ENCODE peak calls at places on chromosomes 11 and 22, in four cellular contexts. D is vagina, Y is HCT116, W is upper lobe of left lung. G is an unnamed sample.

GRCh38 chr11:112315057-112315720 is 54.5 kb upstream of the PLET1 start:
- DNase-seq in D (no peak), Y (no peak), W (no peak), G (peak)

GRCh38 chr22:22450343-22450839 is 58.2 kb downstream of the ZNF280B start:
- DNase-seq in D (no peak), Y (no peak), W (peak), G (no peak)

GRCh38 chr11:10377182-10377581 is 72.3 kb downstream of the ADM start:
- DNase-seq in D (no peak), Y (no peak), W (no peak), G (no peak)

GRCh38 chr11:130070829-130071205 is 1.1 kb downstream of the APLP2 start:
- DNase-seq in D (no peak), Y (no peak), W (peak), G (no peak)

GRCh38 chr11:68010058-68011041 is at the start of gene ALDH3B1:
- DNase-seq in D (no peak), Y (peak), W (peak), G (peak)

GRCh38 chr11:126433244-126433846 is 77.9 kb downstream of the ST3GAL4 start:
- DNase-seq in D (no peak), Y (no peak), W (no peak), G (no peak)

GRCh38 chr11:110219011-110219785 is 77.2 kb downstream of the RDX start:
- DNase-seq in D (no peak), Y (no peak), W (no peak), G (no peak)

GRCh38 chr11:112806256-112806655 is 155.0 kb upstream of the NCAM1 start:
- DNase-seq in D (no peak), Y (no peak), W (no peak), G (no peak)

GRCh38 chr11:78318733-78319132 is 98.9 kb downstream of the GAB2 start:
- DNase-seq in D (no peak), Y (no peak), W (no peak), G (no peak)

GRCh38 chr11:611001-611996 is 4.5 kb downstream of the IRF7 start:
- DNase-seq in D (no peak), Y (no peak), W (no peak), G (no peak)

GRCh38 chr22:39215430-39216142 is 29.2 kb downstream of the PDGFB start:
- DNase-seq in D (no peak), Y (peak), W (peak), G (no peak)

GRCh38 chr11:76885390-76886097 is 24.8 kb downstream of the ACER3 start:
- DNase-seq in D (no peak), Y (no peak), W (peak), G (no peak)

GRCh38 chr22:20206709-20207215 is 55.9 kb upstream of the CCDC188 start:
- DNase-seq in D (no peak), Y (no peak), W (peak), G (no peak)

GRCh38 chr22:29617922-29618629 is 14.6 kb downstream of the NF2 start:
- DNase-seq in D (no peak), Y (peak), W (no peak), G (no peak)

GRCh38 chr11:96188625-96189006 is 154.4 kb downstream of the MAML2 start:
- DNase-seq in D (no peak), Y (no peak), W (no peak), G (no peak)

GRCh38 chr22:25627271-25627848 is 62.9 kb downstream of the GRK3 start:
- DNase-seq in D (no peak), Y (no peak), W (no peak), G (peak)

GRCh38 chr22:20087319-20088262 is 7.5 kb downstream of the DGCR8 start:
- DNase-seq in D (no peak), Y (no peak), W (no peak), G (no peak)

GRCh38 chr11:45444796-45445195 is 158.7 kb upstream of the SYT13 start:
- DNase-seq in D (no peak), Y (no peak), W (no peak), G (no peak)

GRCh38 chr11:46669606-46670243 is 30.7 kb downstream of the ARHGAP1 start:
- DNase-seq in D (no peak), Y (no peak), W (no peak), G (no peak)

GRCh38 chr11:72841397-72841796 is 27.2 kb downstream of the ATG16L2 start:
- DNase-seq in D (no peak), Y (no peak), W (no peak), G (no peak)

GRCh38 chr11:110772863-110773262 is 60.6 kb upstream of the ARHGAP20 start:
- DNase-seq in D (no peak), Y (no peak), W (no peak), G (no peak)

GRCh38 chr11:123742778-123743177 is 1.3 kb upstream of the ZNF202 start:
- DNase-seq in D (no peak), Y (no peak), W (no peak), G (no peak)

GRCh38 chr11:78022397-78023396 is at the start of gene KCTD14:
- DNase-seq in D (no peak), Y (no peak), W (peak), G (no peak)

GRCh38 chr11:128726464-128727139 is 32.7 kb downstream of the FLI1 start:
- DNase-seq in D (no peak), Y (no peak), W (peak), G (no peak)

GRCh38 chr11:96219981-96220623 is 122.9 kb downstream of the MAML2 start:
- DNase-seq in D (no peak), Y (no peak), W (peak), G (no peak)

GRCh38 chr11:75558939-75559843 is 2.9 kb upstream of the SERPINH1 start:
- DNase-seq in D (no peak), Y (no peak), W (peak), G (no peak)

GRCh38 chr11:64900263-64900678 is 16.7 kb downstream of the ATG2A start:
- DNase-seq in D (no peak), Y (no peak), W (no peak), G (no peak)

GRCh38 chr22:49208768-49209252 is 618.9 kb downstream of the BRD1 start:
- DNase-seq in D (no peak), Y (no peak), W (peak), G (no peak)

GRCh38 chr11:62127941-62128770 is 4.3 kb downstream of the INCENP start:
- DNase-seq in D (no peak), Y (no peak), W (no peak), G (no peak)

GRCh38 chr22:49995413-49996191 is 17.0 kb downstream of the IL17REL start:
- DNase-seq in D (peak), Y (no peak), W (no peak), G (no peak)

GRCh38 chr11:13343931-13344717 is 66.5 kb downstream of the BMAL1 start:
- DNase-seq in D (no peak), Y (no peak), W (peak), G (no peak)

GRCh38 chr11:47189100-47189834 is 3.0 kb upstream of the PACSIN3 start:
- DNase-seq in D (no peak), Y (no peak), W (peak), G (no peak)

GRCh38 chr11:57491371-57492061 is 24.0 kb downstream of the SLC43A1 start:
- DNase-seq in D (no peak), Y (no peak), W (no peak), G (no peak)

GRCh38 chr11:57497303-57498247 is 17.9 kb downstream of the SLC43A1 start:
- DNase-seq in D (no peak), Y (no peak), W (no peak), G (no peak)

GRCh38 chr11:57496109-57496820 is 19.2 kb downstream of the SLC43A1 start:
- DNase-seq in D (no peak), Y (no peak), W (peak), G (no peak)

GRCh38 chr11:57490456-57491248 is 24.9 kb downstream of the SLC43A1 start:
- DNase-seq in D (no peak), Y (no peak), W (no peak), G (no peak)

GRCh38 chr11:57493507-57494503 is 21.7 kb downstream of the SLC43A1 start:
- DNase-seq in D (no peak), Y (peak), W (peak), G (no peak)
- TF ChIP-seq POLR2AphosphoS5 in D (no peak), Y (peak), W (no peak), G (no peak)

GRCh38 chr11:115420524-115420923 is 83.7 kb downstream of the CADM1 start:
- DNase-seq in D (no peak), Y (no peak), W (no peak), G (no peak)

GRCh38 chr11:115423728-115424459 is 80.3 kb downstream of the CADM1 start:
- DNase-seq in D (no peak), Y (no peak), W (no peak), G (no peak)

GRCh38 chr11:115422013-115422697 is 82.1 kb downstream of the CADM1 start:
- DNase-seq in D (no peak), Y (no peak), W (no peak), G (no peak)

GRCh38 chr11:115418626-115419025 is 85.6 kb downstream of the CADM1 start:
- DNase-seq in D (no peak), Y (no peak), W (no peak), G (no peak)

GRCh38 chr11:115421338-115422012 is 82.7 kb downstream of the CADM1 start:
- DNase-seq in D (no peak), Y (no peak), W (no peak), G (no peak)
- TF ChIP-seq POLR2A in D (no peak), Y (no peak), W (no peak), G (no peak)

DNA sequence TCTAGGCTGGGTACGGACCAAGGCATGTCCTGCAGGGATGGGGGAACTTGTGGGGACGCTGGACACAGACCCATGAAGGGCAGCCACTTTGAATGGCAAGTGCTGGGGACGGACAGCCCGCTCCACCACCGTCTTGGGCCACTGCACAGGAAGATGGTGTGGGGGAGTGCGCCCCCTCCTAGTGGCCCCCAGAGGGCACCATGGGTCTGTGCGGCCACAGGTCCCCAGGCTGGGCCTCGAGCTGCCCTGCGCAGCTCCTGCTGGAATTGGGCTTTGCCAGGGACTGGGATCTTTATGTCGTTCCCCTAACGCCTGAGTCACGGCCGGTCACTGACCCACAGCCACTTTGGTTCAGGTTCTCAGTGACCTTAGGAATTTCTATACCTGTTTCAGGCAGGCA is 44.4 kb downstream of the NAT10 start:
- DNase-seq in D (no peak), Y (no peak), W (no peak), G (no peak)
- TF ChIP-seq POLR2AphosphoS5 in D (no peak), Y (no peak), W (no peak), G (no peak)

DNA sequence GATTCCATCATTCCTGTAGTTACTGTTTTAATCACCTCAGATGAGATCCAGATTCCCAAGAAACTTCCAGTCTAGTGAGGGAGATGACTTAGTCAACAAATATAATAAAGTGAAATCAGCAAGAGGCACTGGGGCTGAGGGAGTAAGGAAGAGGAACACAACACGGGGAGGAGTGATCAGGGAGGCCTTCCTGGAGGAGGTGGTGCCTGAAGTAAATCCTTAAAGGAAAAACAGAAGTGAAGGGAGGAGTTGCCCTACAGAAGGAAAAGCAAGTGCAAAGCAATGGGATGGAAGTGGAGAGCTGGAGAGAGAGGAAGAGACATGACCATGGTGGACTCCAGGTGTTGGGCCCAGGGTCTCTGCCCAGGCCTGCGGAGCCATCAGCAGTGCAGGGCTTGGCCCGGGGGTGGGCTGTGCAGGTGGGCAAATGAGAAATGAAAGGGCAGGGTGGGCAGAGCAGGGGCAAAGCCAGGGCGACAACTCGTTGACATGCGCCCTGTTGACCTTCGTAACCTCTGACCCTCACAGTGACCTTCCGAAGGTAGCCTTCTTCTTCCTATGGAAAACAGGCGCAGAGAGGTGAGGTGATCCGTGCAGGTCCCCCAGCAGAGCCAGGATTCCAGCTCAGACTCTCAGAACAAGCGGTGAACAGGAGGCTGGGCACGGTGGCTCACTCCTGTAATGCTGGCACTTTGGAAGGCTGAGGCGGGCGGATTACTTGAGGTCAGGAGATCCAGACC is 12.1 kb upstream of the PPARA start:
- DNase-seq in D (no peak), Y (no peak), W (no peak), G (no peak)
- TF ChIP-seq POLR2A in D (no peak), Y (no peak), W (no peak), G (no peak)

DNA sequence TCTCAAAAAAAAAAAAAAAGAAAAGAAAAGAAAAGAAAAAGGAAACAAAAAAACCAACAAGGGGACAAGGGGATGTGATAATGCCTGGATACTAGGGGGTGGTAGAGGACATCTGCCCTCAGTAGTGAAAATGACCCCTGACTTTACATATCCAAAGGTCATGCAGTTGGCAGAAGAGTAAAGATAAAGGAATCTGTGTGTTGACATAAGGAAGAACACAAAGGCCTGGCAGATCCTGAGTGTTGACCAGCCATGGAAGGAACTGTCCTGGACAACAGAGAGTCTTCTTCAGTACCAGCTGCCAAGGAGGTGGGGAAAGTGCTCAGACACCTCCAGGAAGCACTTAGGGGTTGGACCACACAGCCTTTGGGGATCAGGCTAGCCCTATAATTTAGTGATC is 12.6 kb downstream of the SLC43A1 start:
- DNase-seq in D (no peak), Y (no peak), W (no peak), G (no peak)
- TF ChIP-seq POLR2AphosphoS5 in D (no peak), Y (no peak), W (no peak), G (no peak)

GRCh38 chr22:23969071-23969470 is 2.4 kb downstream of the DDTL start:
- DNase-seq in D (no peak), Y (no peak), W (no peak), G (peak)

GRCh38 chr22:23970201-23970641 is 3.5 kb downstream of the DDTL start:
- DNase-seq in D (no peak), Y (no peak), W (no peak), G (peak)

DNA sequence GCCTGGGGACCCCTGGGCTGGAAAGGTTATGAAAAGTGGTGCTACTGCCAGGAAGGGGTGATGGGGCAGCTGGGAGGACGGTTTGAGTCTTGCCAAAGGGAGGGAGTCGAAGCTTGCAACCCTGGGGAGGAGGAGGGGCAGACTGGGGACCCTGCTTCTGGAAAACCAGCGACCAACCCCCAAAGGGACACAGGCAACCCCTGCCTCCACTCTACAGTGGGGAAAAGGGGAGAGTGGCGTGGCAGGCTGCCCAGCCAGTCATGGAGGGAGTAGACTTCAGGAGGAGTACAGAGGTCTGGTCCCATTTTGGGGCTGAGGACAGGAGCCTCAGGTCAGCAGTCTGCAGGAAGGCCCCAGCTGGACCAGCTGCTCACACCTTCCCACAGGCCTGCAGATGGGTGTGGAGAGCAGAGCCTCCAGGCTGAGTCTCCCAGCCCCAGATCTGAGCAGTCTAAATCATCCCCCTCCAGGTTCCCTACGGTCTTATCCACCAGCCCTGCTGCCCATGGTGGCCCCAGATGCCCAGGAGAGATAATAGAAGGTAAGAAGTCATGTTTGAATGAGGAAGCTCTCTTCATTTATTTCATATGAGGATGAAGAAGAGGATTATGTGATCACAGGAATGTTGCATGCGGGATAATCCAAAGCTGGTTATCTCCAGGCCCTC is 3.3 kb downstream of the DDT start:
- DNase-seq in D (no peak), Y (no peak), W (no peak), G (peak)
- TF ChIP-seq POLR2A in D (no peak), Y (no peak), W (no peak), G (no peak)

GRCh38 chr11:41118521-41118920 is 340.9 kb downstream of the LRRC4C start:
- DNase-seq in D (no peak), Y (no peak), W (no peak), G (no peak)

GRCh38 chr11:41110527-41110926 is 348.9 kb downstream of the LRRC4C start:
- DNase-seq in D (no peak), Y (no peak), W (no peak), G (no peak)

GRCh38 chr11:41116970-41117369 is 342.5 kb downstream of the LRRC4C start:
- DNase-seq in D (no peak), Y (no peak), W (no peak), G (no peak)

GRCh38 chr11:41115066-41115465 is 344.4 kb downstream of the LRRC4C start:
- DNase-seq in D (no peak), Y (no peak), W (no peak), G (no peak)

DNA sequence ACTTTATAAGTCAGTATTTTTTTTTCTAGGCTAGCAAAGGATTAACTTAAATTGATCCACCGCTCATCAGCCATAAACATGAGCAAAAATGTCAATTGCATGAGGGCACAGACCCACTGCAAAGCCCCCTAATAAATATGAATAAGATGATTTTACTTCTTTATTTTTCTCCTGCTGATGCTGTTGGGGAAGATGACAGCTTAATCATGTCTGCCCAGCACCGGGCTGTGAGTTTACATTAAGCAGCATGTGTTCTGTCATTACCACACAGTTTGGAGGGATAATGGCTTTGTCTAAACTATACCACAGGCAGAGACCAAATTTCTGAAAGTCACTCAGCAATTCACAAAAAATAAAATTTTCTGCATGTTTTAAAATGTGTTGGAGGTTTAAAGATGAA is 346.3 kb downstream of the LRRC4C start:
- DNase-seq in D (no peak), Y (no peak), W (no peak), G (no peak)
- TF ChIP-seq POLR2AphosphoS5 in D (no peak), Y (no peak), W (no peak), G (no peak)

GRCh38 chr11:8709002-8709672 is 26.5 kb downstream of the RPL27A start:
- DNase-seq in D (no peak), Y (no peak), W (no peak), G (peak)
- TF ChIP-seq POLR2A in D (no peak), Y (no peak), W (no peak), G (no peak)

GRCh38 chr22:42742940-42743339 is 22.3 kb upstream of the A4GALT start:
- DNase-seq in D (no peak), Y (no peak), W (no peak), G (no peak)

GRCh38 chr22:42747701-42748513 is 27.2 kb upstream of the A4GALT start:
- DNase-seq in D (no peak), Y (no peak), W (no peak), G (no peak)

GRCh38 chr22:42745118-42745517 is 24.4 kb upstream of the A4GALT start:
- DNase-seq in D (no peak), Y (no peak), W (no peak), G (no peak)

DNA sequence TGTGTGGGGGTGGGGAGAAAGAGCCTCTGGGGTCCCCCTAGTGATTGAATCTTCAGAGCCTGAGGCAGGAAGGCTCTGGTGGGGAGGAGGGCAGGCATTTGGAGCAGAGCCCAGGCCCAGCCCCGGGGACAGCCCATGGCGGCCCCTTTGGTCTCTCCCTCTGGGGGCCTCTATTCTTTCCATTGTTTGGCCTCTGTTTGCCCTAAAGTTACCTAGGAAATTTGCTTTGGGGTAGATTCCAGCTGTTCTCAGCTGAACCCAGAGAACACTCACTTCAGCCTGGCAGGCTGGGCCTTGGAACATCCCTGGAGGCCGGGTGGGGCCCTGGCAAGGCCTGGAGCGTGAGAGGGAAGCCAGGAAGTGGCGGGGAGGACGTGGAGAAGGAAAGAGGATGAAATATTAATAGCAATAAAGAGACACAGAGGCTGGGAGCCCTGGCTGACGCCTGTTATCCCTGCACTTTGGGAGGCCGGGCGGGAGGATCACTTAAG is 22.9 kb upstream of the A4GALT start:
- DNase-seq in D (no peak), Y (no peak), W (peak), G (no peak)
- TF ChIP-seq POLR2AphosphoS5 in D (peak), Y (no peak), W (peak), G (peak)

G was measured in esophagus muscularis mucosa.